ENCODE peak calls at places on chromosomes 4 and X, in four cellular contexts. O is H4, D is left ventricle myocardium superior, S is WERI-Rb-1. G is an unnamed sample.

GRCh38 chrX:36803151-36803550 is 205.0 kb upstream of the FAM47C start:
- DNase-seq in D (no peak), O (no peak), S (no peak), G (no peak)

GRCh38 chrX:74277320-74277719 is 26.7 kb upstream of the ZCCHC13 start:
- DNase-seq in O (no peak), S (no peak), D (no peak), G (no peak)

GRCh38 chrX:39874202-39874816 is 223.4 kb downstream of the BCOR start:
- DNase-seq in O (no peak), D (no peak), S (no peak), G (no peak)

GRCh38 chrX:3119376-3119775 is 78.1 kb downstream of the ARSF start:
- DNase-seq in D (no peak), S (no peak), O (no peak), G (no peak)

GRCh38 chrX:103254171-103254824 is 657 bp downstream of the TCEAL8 start:
- DNase-seq in S (peak), D (peak), O (peak), G (peak)

GRCh38 chr4:4849524-4850193 is 9.8 kb upstream of the MSX1 start:
- DNase-seq in S (no peak), D (no peak), O (no peak), G (no peak)

GRCh38 chr4:158299459-158300007 is 89.2 kb downstream of the TMEM144 start:
- DNase-seq in O (no peak), D (no peak), S (no peak), G (no peak)

GRCh38 chr4:71771613-71772012 is 12.3 kb downstream of the GC start:
- DNase-seq in S (no peak), D (no peak), O (no peak), G (no peak)

GRCh38 chr4:476501-476900 is 22.5 kb downstream of the ZNF721 start:
- DNase-seq in D (no peak), S (no peak), O (peak), G (no peak)

GRCh38 chrX:7147431-7147977 is at the start of gene STS:
- DNase-seq in D (peak), S (peak), O (peak), G (peak)

GRCh38 chr4:8393593-8394038 is 46.9 kb downstream of the ACOX3 start:
- DNase-seq in S (peak), D (peak), O (peak), G (peak)

GRCh38 chr4:152981842-152982241 is 45.7 kb downstream of the FHDC1 start:
- DNase-seq in S (no peak), D (no peak), O (peak), G (no peak)

GRCh38 chr4:106715825-106716224 is 320.3 kb downstream of the DKK2 start:
- DNase-seq in D (no peak), S (no peak), O (no peak), G (no peak)

GRCh38 chrX:78548012-78548411 is 111.1 kb downstream of the RTL3 start:
- DNase-seq in O (no peak), S (no peak), D (no peak), G (peak)

GRCh38 chrX:153900806-153901752 is 3.4 kb upstream of the AVPR2 start:
- DNase-seq in D (peak), O (peak), S (peak), G (peak)

GRCh38 chr4:88814043-88814617 is 116.5 kb upstream of the NAP1L5 start:
- DNase-seq in S (no peak), O (no peak), D (no peak), G (no peak)

GRCh38 chr4:169823685-169824084 is 65.9 kb upstream of the HPF1 start:
- DNase-seq in S (no peak), O (peak), D (peak), G (peak)

GRCh38 chr4:83413676-83414075 is 41.9 kb downstream of the HELQ start:
- DNase-seq in O (no peak), S (no peak), D (no peak), G (no peak)

GRCh38 chr4:16721618-16722291 is 176.7 kb downstream of the LDB2 start:
- DNase-seq in S (no peak), D (no peak), O (peak), G (peak)

GRCh38 chr4:71202703-71203102 is 136.1 kb upstream of the SLC4A4 start:
- DNase-seq in S (no peak), O (no peak), D (no peak), G (no peak)

GRCh38 chr4:70114091-70114490 is 39.9 kb upstream of the PRR27 start:
- DNase-seq in D (no peak), O (no peak), S (no peak), G (no peak)

GRCh38 chr4:53128959-53129358 is 236.9 kb downstream of the SCFD2 start:
- DNase-seq in D (peak), S (no peak), O (no peak), G (no peak)

GRCh38 chrX:154411322-154411980 is at the start of gene TAFAZZIN:
- DNase-seq in O (peak), S (peak), D (peak), G (peak)

GRCh38 chr4:27692098-27692679 is 831.5 kb downstream of the STIM2 start:
- DNase-seq in O (peak), S (peak), D (no peak), G (peak)

GRCh38 chr4:152278505-152279301 is 257.2 kb downstream of the FBXW7 start:
- DNase-seq in O (no peak), D (no peak), S (no peak), G (no peak)

GRCh38 chr4:140134780-140135179 is 19.2 kb downstream of the MAML3 start:
- DNase-seq in S (no peak), O (no peak), D (no peak), G (no peak)

GRCh38 chrX:38882894-38883620 is 81.8 kb downstream of the MID1IP1 start:
- DNase-seq in O (peak), D (no peak), S (no peak), G (peak)

GRCh38 chr4:81421346-81422218 is 50.1 kb downstream of the RASGEF1B start:
- DNase-seq in D (no peak), S (no peak), O (peak), G (no peak)

GRCh38 chrX:101462892-101463291 is 22.4 kb upstream of the ARMCX4 start:
- DNase-seq in D (no peak), O (peak), S (no peak), G (peak)

GRCh38 chr4:113292371-113293042 is 243.1 kb downstream of the ANK2 start:
- DNase-seq in O (no peak), D (peak), S (peak), G (no peak)

GRCh38 chr4:159374749-159375535 is 272.1 kb downstream of the RAPGEF2 start:
- DNase-seq in O (no peak), D (no peak), S (no peak), G (peak)

GRCh38 chrX:104136241-104137019 is 20.4 kb downstream of the SLC25A53 start:
- DNase-seq in S (peak), D (peak), O (peak), G (peak)

GRCh38 chr4:148955926-148956325 is 513.7 kb upstream of the NR3C2 start:
- DNase-seq in S (no peak), O (no peak), D (no peak), G (no peak)

GRCh38 chr4:1381944-1382541 is 24.2 kb downstream of the NKX1-1 start:
- DNase-seq in D (peak), O (no peak), S (peak), G (no peak)

GRCh38 chr4:7341486-7342222 is 93.1 kb downstream of the PSAPL1 start:
- DNase-seq in S (no peak), D (no peak), O (no peak), G (no peak)

GRCh38 chr4:76563804-76564468 is 128.9 kb downstream of the SHROOM3 start:
- DNase-seq in S (no peak), O (no peak), D (no peak), G (no peak)

GRCh38 chr4:8439914-8440490 is 521 bp downstream of the ACOX3 start:
- DNase-seq in D (no peak), S (peak), O (peak), G (no peak)